ENCODE peak calls at places on chromosome X, in six cellular contexts. V is tibial artery; E is CD4-positive, alpha-beta T cell; U is body of pancreas; J is AG04450; H is suprapubic skin. N is an unnamed sample.

GRCh38 chrX:120136128-120136527 is 20.4 kb upstream of the RHOXF1 start:
- DNase-seq in V (no peak), E (no peak), U (no peak), J (no peak), H (no peak), N (no peak)

GRCh38 chrX:154018518-154019060 is 1.1 kb downstream of the IRAK1 start:
- DNase-seq in V (no peak), E (no peak), U (no peak), J (no peak), H (no peak), N (no peak)

GRCh38 chrX:18995216-18995615 is 11.3 kb upstream of the PHKA2 start:
- DNase-seq in V (no peak), E (no peak), U (no peak), J (no peak), H (no peak), N (no peak)

GRCh38 chrX:49956313-49956712 is 33.9 kb downstream of the CLCN5 start:
- DNase-seq in V (no peak), E (no peak), U (no peak), J (no peak), H (no peak), N (no peak)

GRCh38 chrX:13373027-13373806 is 53.4 kb upstream of the ATXN3L start:
- DNase-seq in V (no peak), E (no peak), U (no peak), J (no peak), H (no peak), N (no peak)

GRCh38 chrX:47172971-47173792 is 20.4 kb upstream of the UBA1 start:
- DNase-seq in V (no peak), E (no peak), U (no peak), J (no peak), H (peak; percentile 39), N (peak; percentile 37)

GRCh38 chrX:28880136-28880535 is 292.9 kb downstream of the IL1RAPL1 start:
- DNase-seq in V (no peak), E (no peak), U (no peak), J (no peak), H (no peak), N (no peak)

GRCh38 chrX:118779581-118779980 is 44.0 kb upstream of the ZCCHC12 start:
- DNase-seq in V (no peak), E (no peak), U (no peak), J (no peak), H (no peak), N (no peak)

GRCh38 chrX:19326567-19326966 is 17.2 kb upstream of the PDHA1 start:
- DNase-seq in V (no peak), E (no peak), U (no peak), J (no peak), H (no peak), N (no peak)

GRCh38 chrX:150529587-150529986 is 38.8 kb upstream of the MTM1 start:
- DNase-seq in V (no peak), E (no peak), U (no peak), J (no peak), H (no peak), N (no peak)

GRCh38 chrX:129717902-129718301 is 20.9 kb upstream of the XPNPEP2 start:
- DNase-seq in V (peak; percentile 57), E (no peak), U (no peak), J (no peak), H (no peak), N (no peak)

GRCh38 chrX:42678133-42678532 is 99.8 kb downstream of the PPP1R2C start:
- DNase-seq in V (no peak), E (no peak), U (peak; percentile 45), J (no peak), H (no peak), N (no peak)

GRCh38 chrX:2848806-2849420 is 20.2 kb downstream of the GYG2 start:
- DNase-seq in V (no peak), E (no peak), U (no peak), J (no peak), H (no peak), N (no peak)

GRCh38 chrX:38375888-38376287 is 23.5 kb downstream of the OTC start:
- DNase-seq in V (no peak), E (no peak), U (no peak), J (no peak), H (no peak), N (no peak)

GRCh38 chrX:97844943-97845342 is 961.2 kb downstream of the RPA4 start:
- DNase-seq in V (no peak), E (no peak), U (no peak), J (no peak), H (peak; percentile 49), N (peak; percentile 68)

GRCh38 chrX:55007633-55008032 is 7.5 kb downstream of the APEX2 start:
- DNase-seq in V (peak; percentile 23), E (no peak), U (peak; percentile 61), J (peak; percentile 11), H (no peak), N (no peak)

GRCh38 chrX:101931104-101931493 is 728 bp downstream of the ZMAT1 start:
- DNase-seq in V (no peak), E (no peak), U (no peak), J (no peak), H (no peak), N (no peak)

GRCh38 chrX:102712216-102712966 is at the start of gene GPRASP2:
- DNase-seq in V (peak; percentile 54), E (no peak), U (peak; percentile 60), J (no peak), H (peak; percentile 69), N (peak; percentile 89)

GRCh38 chrX:50635811-50636365 is 165.3 kb upstream of the DGKK start:
- DNase-seq in V (no peak), E (no peak), U (no peak), J (no peak), H (no peak), N (no peak)

GRCh38 chrX:85052207-85052606 is 48.5 kb downstream of the APOOL start:
- DNase-seq in V (no peak), E (no peak), U (no peak), J (no peak), H (no peak), N (no peak)

DNA sequence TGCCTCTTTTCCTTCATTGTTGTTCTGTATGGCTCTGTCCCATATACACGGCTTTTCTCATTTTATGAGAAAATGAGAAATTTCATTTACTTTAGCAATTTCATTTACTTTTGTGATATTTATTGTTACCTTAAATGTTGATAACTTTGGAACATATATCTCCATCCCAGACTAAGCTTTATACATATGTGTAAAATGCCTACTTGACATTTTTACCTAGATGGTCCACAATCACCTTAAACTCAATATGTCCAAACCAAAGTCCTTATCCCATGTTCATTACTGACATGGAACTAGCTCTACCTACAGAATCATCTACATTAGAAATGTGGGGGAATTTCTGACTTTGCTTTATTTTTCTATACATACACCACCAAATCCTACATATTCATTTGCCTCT is 590.5 kb upstream of the CT83 start:
- DNase-seq in V (no peak), E (no peak), U (no peak), J (no peak), H (no peak), N (no peak)
- TF ChIP-seq CTCF in V (no peak), E (no peak), U (no peak), J (no peak), H (no peak), N (no peak)

DNA sequence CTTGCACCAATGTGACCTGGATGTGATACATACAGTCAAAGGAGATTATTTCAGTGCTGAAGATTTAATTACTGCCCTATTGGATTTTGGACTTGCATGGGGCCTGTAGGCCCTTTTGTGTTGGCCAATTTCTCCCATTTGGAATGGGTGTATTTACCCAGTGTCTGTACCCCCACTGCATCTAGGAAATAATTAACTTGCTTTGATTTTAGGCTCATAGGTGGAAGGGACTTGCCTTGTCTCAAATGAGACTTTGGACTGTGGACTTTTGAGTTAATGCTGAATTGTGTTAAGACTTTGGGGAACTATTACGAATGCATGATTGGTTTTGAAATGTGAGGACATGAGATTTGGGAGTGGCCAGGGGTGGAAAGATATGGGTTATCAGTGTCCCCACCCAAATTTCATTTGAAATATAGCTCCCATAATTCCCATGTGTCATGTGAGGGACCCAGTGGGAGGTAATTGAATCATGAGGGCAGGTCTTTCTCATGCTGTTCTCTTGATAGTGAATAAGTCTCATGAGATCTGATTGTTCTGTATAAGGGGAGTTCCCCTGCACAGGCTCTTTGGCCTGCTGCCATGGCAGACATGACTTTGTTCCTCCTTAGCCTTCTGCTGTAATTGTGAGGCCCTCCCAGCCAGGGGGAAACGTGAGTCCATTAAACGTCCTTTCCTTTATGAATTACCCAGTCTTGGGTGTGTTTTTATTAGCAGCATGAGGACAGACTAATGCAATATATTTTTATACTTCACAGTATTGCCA is 362.2 kb upstream of the SPANXN4 start:
- DNase-seq in V (no peak), E (no peak), U (no peak), J (no peak), H (no peak), N (peak; percentile 36)
- TF ChIP-seq CTCF in V (no peak), E (no peak), U (no peak), J (no peak), H (no peak), N (no peak)

GRCh38 chrX:23631136-23631535 is 36.2 kb upstream of the PRDX4 start:
- DNase-seq in V (no peak), E (no peak), U (no peak), J (no peak), H (no peak), N (no peak)

GRCh38 chrX:23637187-23637586 is 30.1 kb upstream of the PRDX4 start:
- DNase-seq in V (no peak), E (no peak), U (no peak), J (no peak), H (no peak), N (no peak)

GRCh38 chrX:23634181-23634580 is 33.1 kb upstream of the PRDX4 start:
- DNase-seq in V (no peak), E (no peak), U (no peak), J (no peak), H (no peak), N (no peak)
- TF ChIP-seq CTCF in V (no peak), E (no peak), U (peak; percentile 44), J (no peak), H (no peak), N (peak; percentile 78)

GRCh38 chrX:9612146-9612505 is 147.3 kb downstream of the TBL1X start:
- DNase-seq in V (no peak), E (no peak), U (no peak), J (no peak), H (no peak), N (no peak)
- TF ChIP-seq CTCF in V (no peak), E (no peak), U (no peak), J (no peak), H (no peak), N (no peak)